ENCODE peak calls at places on chromosomes 2 and 18, in six cellular contexts. G is HepG2; H is K562; N is lung; F is thoracic aorta; J is CD4-positive, alpha-beta T cell. C is an unnamed sample. For H3K27me3, the result is how much of the 10 kb centered on the place peaks cover.

GRCh38 chr2:216648105-216648504 is 14.9 kb downstream of the IGFBP2 start:
- ATAC-seq in G (no peak), H (no peak), N (no peak), F (peak), J (no peak), C (peak)

GRCh38 chr2:47501374-47502200 is 98.6 kb downstream of the MSH2 start:
- ATAC-seq in G (no peak), H (no peak), N (no peak), F (no peak), J (no peak), C (no peak)

GRCh38 chr2:2950403-2950952 is 427.1 kb downstream of the EIPR1 start:
- ATAC-seq in G (no peak), H (no peak), N (no peak), F (no peak), J (no peak), C (peak)

GRCh38 chr2:6966541-6966940 is 49.3 kb downstream of the RNF144A start:
- ATAC-seq in G (no peak), H (no peak), N (no peak), F (no peak), J (no peak), C (no peak)

GRCh38 chr2:168703926-168704325 is 98.5 kb upstream of the NOSTRIN start:
- ATAC-seq in G (no peak), H (peak), N (no peak), F (no peak), J (no peak), C (no peak)

GRCh38 chr2:151760139-151760650 is 25.9 kb upstream of the NEB start:
- ATAC-seq in G (peak), H (peak), N (no peak), F (no peak), J (no peak), C (no peak)

GRCh38 chr18:63099848-63100625 is 219.5 kb downstream of the BCL2 start:
- ATAC-seq in G (peak), H (no peak), N (peak), F (no peak), J (no peak), C (no peak)

GRCh38 chr2:237669628-237670351 is 42.4 kb downstream of the LRRFIP1 start:
- ATAC-seq in G (peak), H (no peak), N (peak), F (peak), J (no peak), C (peak)

GRCh38 chr18:10798727-10799435 is 273.1 kb downstream of the NAPG start:
- ATAC-seq in G (no peak), H (no peak), N (no peak), F (no peak), J (no peak), C (no peak)

GRCh38 chr2:70984576-70985282 is 6.3 kb downstream of the ANKRD53 start:
- ATAC-seq in G (peak), H (peak), N (peak), F (no peak), J (peak), C (peak)

GRCh38 chr2:173884403-173884802 is 80.8 kb downstream of the SP3 start:
- ATAC-seq in G (peak), H (peak), N (no peak), F (no peak), J (no peak), C (no peak)

GRCh38 chr2:65504814-65505697 is 72.7 kb upstream of the SPRED2 start:
- ATAC-seq in G (peak), H (no peak), N (peak), F (no peak), J (no peak), C (peak)

GRCh38 chr18:22044474-22045220 is 124.7 kb upstream of the GATA6 start:
- ATAC-seq in G (peak), H (no peak), N (no peak), F (no peak), J (no peak), C (no peak)

GRCh38 chr18:10437837-10438236 is 16.6 kb upstream of the APCDD1 start:
- ATAC-seq in G (no peak), H (peak), N (no peak), F (no peak), J (no peak), C (no peak)

GRCh38 chr2:44246840-44247369 is 28.4 kb upstream of the SLC3A1 start:
- ATAC-seq in G (no peak), H (no peak), N (no peak), F (no peak), J (no peak), C (no peak)

GRCh38 chr2:154495455-154495868 is 203.0 kb upstream of the KCNJ3 start:
- ATAC-seq in G (peak), H (no peak), N (no peak), F (no peak), J (no peak), C (no peak)

GRCh38 chr2:168798076-168798887 is 4.2 kb upstream of the NOSTRIN start:
- ATAC-seq in G (no peak), H (peak), N (no peak), F (no peak), J (no peak), C (no peak)

GRCh38 chr2:64054166-64054915 is 35.1 kb upstream of the VPS54 start:
- ATAC-seq in G (no peak), H (no peak), N (no peak), F (no peak), J (no peak), C (no peak)

GRCh38 chr2:11286749-11287148 is 57.7 kb downstream of the ROCK2 start:
- ATAC-seq in G (no peak), H (no peak), N (no peak), F (no peak), J (no peak), C (no peak)

GRCh38 chr2:39266139-39266805 is 22.5 kb upstream of the CDKL4 start:
- ATAC-seq in G (no peak), H (no peak), N (no peak), F (no peak), J (no peak), C (no peak)

GRCh38 chr2:69309336-69310048 is 77.5 kb downstream of the GFPT1 start:
- ATAC-seq in G (peak), H (no peak), N (no peak), F (peak), J (no peak), C (peak)

GRCh38 chr2:72094701-72095100 is 53.0 kb downstream of the CYP26B1 start:
- ATAC-seq in G (no peak), H (no peak), N (no peak), F (no peak), J (no peak), C (no peak)

GRCh38 chr2:188280811-188281222 is 10.9 kb upstream of the GULP1 start:
- ATAC-seq in G (no peak), H (no peak), N (no peak), F (no peak), J (no peak), C (no peak)

GRCh38 chr18:551404-552061 is 28.6 kb upstream of the CETN1 start:
- ATAC-seq in G (no peak), H (peak), N (no peak), F (no peak), J (no peak), C (no peak)

GRCh38 chr2:33391582-33392255 is 84.7 kb upstream of the RASGRP3 start:
- ATAC-seq in G (no peak), H (peak), N (no peak), F (no peak), J (no peak), C (peak)

GRCh38 chr2:102473020-102473419 is at the start of gene SLC9A4:
- ATAC-seq in G (peak), H (peak), N (no peak), F (no peak), J (peak), C (no peak)

DNA sequence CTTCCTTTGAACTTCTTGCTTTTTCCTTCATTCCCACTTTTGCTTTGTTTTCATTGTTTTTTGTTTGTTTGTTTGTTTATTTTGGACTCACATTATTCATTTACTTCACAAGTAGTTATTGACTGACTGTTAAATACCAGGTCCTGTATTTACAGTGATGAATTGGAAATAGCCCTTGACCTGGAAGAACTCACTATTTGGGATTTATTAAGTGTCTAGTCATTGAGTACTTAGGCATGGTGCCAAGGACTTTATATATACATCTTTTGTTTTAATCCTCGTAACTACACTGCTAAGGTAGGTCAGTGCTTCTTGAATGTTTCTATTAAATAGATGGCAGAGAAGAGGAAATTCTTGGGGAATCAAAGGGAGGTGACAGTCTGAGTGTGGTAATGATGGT is 11.1 kb downstream of the SPOPL start:
- ATAC-seq in G (no peak), H (no peak), N (no peak), F (no peak), J (no peak), C (no peak)
- H3K27ac ChIP-seq in G (no peak), H (no peak), N (no peak), F (no peak), J (no peak), C (no peak)

GRCh38 chr2:240195316-240195861 is 54.9 kb upstream of the OTOS start:
- ATAC-seq in G (no peak), H (no peak), N (no peak), F (no peak), J (no peak), C (no peak)
- H3K27me3 ChIP-seq in G (under half), H (under half), N (under half), F (under half), J (under half), C (half or more)

GRCh38 chr2:20350105-20350712 is 435 bp downstream of the PUM2 start:
- ATAC-seq in G (peak), H (peak), N (peak), F (peak), J (peak), C (peak)

GRCh38 chr2:20351555-20352229 is 1.0 kb upstream of the PUM2 start:
- ATAC-seq in G (peak), H (peak), N (no peak), F (no peak), J (no peak), C (no peak)

GRCh38 chr2:20353597-20353996 is 3.0 kb upstream of the PUM2 start:
- ATAC-seq in G (no peak), H (no peak), N (no peak), F (no peak), J (no peak), C (no peak)

GRCh38 chr2:20350753-20351554 is at the start of gene PUM2:
- ATAC-seq in G (peak), H (peak), N (peak), F (peak), J (peak), C (peak)

DNA sequence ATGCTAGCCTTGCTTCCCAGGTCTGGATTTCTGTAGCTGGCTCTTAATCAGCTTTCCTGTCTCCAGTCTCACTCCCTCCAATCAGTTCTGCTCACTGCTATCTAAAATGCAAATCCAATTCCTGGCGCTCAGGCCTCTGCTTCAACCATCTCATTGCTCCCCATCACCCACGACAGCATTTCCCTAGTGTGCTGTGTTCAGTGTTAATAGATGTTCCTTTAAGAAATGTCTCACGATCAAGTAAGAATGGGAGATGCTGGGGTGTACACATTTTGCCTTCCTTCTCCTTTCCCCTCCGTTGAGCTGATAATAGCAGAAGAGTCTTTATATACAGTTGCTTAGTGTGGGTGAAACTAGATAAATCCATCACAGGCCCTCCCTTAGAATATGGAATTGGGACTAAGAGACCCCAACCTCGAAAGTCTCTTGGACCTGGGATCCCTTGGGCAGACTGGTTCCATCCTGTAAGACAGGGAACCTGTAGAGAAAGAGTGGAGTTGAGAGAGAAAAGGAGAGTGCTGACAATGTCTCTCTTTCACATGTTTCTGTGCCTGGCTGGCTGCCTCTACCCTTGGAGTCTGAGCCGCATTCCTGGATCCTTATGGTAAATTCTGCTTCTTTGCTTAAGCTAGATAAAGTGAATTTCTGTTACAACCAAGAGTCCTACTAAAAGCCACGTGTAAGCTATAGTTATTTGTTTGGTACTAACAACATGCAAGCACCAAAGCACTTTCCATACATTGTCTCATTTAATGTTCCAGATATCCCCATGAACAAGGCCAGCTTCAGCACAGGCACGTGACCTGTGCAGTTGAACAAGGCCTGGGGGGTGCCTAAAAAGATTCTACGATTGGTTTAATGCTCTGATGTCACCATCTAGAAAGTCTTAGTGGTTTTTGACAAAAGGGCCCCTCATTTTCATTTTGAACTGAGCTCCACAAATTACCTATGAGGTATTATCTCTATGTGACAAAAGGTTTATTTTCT is 1.9 kb upstream of the PUM2 start:
- ATAC-seq in G (no peak), H (no peak), N (no peak), F (no peak), J (no peak), C (no peak)
- H3K27ac ChIP-seq in G (peak), H (no peak), N (no peak), F (peak), J (peak), C (peak)

GRCh38 chr2:1492696-1493095 is 79.4 kb downstream of the TPO start:
- ATAC-seq in G (no peak), H (no peak), N (no peak), F (no peak), J (no peak), C (no peak)
- H3K27me3 ChIP-seq in G (under half), H (half or more), N (under half), F (under half), J (under half), C (under half)

DNA sequence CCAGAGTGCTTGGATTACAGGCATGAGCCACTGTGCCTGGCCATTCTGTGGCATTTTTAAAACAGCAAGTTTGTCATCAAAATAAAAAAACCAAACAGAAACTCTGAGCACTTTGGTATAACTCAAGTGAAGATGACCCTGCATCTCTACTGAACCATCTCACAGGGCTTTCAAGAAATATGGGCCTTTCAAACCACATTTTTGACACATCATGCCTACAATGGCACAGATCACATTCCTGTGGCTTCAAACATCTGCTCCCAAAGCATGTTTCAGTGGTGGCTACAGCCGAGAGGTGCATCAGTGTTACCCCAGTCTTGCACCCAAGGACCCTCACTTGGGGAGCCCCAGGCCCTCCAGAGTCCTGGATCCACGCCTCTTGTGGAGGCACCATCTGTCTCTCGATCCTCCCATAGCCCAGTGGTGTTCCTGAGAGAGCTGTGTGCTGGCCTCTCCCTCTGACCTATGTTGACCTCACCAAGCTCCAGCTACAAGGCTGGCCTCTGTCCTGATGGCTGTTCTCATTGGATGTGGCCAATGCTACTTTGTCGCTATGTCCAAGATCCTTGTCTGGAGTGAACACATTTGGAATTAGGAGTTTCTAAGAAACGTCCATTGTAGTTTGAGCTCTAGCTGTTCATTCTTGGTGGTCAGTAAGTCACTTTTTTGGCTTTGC is 55.2 kb upstream of the RALBP1 start:
- ATAC-seq in G (peak), H (peak), N (no peak), F (no peak), J (no peak), C (no peak)
- H3K27ac ChIP-seq in G (no peak), H (no peak), N (no peak), F (no peak), J (no peak), C (no peak)

GRCh38 chr2:172089633-172090032 is 4.3 kb downstream of the DLX1 start:
- ATAC-seq in G (no peak), H (no peak), N (no peak), F (no peak), J (no peak), C (no peak)

GRCh38 chr2:172092716-172093415 is 7.6 kb downstream of the DLX1 start:
- ATAC-seq in G (no peak), H (peak), N (no peak), F (no peak), J (no peak), C (no peak)

GRCh38 chr2:172091626-172092566 is 6.6 kb downstream of the DLX1 start:
- ATAC-seq in G (no peak), H (no peak), N (no peak), F (no peak), J (no peak), C (no peak)

GRCh38 chr2:172090044-172090946 is 5.0 kb downstream of the DLX1 start:
- ATAC-seq in G (peak), H (no peak), N (no peak), F (no peak), J (no peak), C (no peak)

DNA sequence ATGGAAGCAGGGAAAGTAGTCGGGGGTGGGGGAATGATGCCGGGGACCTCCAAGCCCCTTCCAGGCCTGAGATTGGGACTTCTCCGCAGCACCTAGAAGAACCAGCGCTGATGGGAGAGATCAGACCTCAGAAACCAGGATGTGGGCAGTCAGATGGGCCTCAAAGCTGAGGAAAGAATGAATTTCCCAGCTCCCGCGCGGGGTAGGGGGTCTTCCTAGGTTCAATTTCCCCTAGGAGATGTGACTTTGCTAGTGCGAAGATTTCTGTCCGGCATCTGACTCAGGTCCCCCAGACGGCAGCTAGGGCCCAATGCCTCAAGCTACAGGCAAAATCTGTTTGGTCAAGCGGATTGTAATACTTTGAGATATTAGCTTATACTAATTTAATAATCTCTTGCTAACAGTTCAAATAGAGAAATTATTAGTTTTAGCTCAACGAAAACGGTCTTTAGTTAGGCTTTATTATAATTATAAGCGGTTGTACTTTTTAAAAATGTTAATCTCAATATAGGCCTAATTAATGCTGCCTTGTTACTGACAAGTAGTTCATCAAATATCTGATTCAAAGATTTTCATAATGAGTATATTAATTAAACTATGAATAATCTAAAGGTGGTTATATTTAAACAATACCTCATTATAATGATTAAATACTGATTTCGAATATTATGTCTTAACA is 5.8 kb downstream of the DLX1 start:
- ATAC-seq in G (no peak), H (no peak), N (no peak), F (no peak), J (no peak), C (no peak)
- H3K27me3 ChIP-seq in G (under half), H (under half), N (under half), F (half or more), J (half or more), C (half or more)

GRCh38 chr18:8730080-8730827 is 24.9 kb downstream of the MTCL1 start:
- ATAC-seq in G (peak), H (peak), N (peak), F (no peak), J (no peak), C (peak)
- H3K27ac ChIP-seq in G (peak), H (peak), N (no peak), F (no peak), J (no peak), C (peak)

DNA sequence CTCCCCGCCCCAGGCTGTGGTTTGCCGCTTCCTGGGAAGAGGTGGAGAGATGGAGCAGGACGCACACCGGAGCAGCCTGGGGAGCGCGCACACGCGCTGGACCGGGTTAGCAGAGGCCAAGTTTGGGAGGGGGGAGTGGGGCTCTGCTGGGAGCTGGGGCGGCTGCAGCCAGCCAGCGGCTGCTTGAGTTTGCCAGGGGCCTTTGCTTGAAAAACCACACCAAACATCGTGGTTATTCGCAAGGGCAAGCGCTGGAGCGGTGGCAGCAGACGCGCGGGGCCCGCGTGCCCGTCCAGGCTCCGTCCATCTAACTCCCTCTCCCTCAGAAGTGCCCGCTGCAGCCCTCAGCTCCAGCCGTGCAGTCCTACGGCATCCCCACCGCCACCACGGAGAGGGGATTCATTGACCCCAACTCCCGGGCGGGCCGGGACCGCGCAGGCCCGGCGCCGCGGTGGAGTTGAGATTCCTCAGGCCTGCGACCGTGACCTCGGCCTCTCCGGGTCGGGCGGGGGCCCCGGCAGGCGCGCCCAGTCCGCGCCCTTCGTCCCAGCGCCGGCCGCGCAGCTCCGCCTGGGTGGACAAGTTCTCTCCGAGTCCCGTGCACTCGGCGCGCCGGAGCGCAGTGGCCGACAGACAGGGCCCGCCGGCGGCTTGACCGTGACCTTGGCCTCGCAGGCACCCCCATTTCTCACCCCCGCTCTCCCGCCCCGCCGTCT is 4.5 kb downstream of the PTGR3 start:
- ATAC-seq in G (no peak), H (no peak), N (no peak), F (no peak), J (no peak), C (no peak)
- H3K27me3 ChIP-seq in G (under half), H (under half), N (under half), F (under half), J (under half), C (under half)

C was measured in gastroesophageal sphincter.